ENCODE peak calls at places on chromosome 22, in ten cellular contexts. H is MM.1S, I is WTC11, Z is heart left ventricle, T is neural progenitor cell, E is PC-9, B is fibroblast of pulmonary artery, O is mucosa of descending colon, Q is coronary artery, Y is colonic mucosa. R is an unnamed sample.

GRCh38 chr22:45101828-45102227 is 61.9 kb upstream of the NUP50 start:
- DNase-seq in H (peak), I (peak), Z (peak), T (peak), E (no peak), B (peak), O (peak), Q (no peak), Y (peak), R (no peak)

GRCh38 chr22:50621948-50622722 is 5.8 kb downstream of the ARSA start:
- DNase-seq in H (peak), I (no peak), Z (peak), T (peak), E (no peak), B (no peak), O (peak), Q (no peak), Y (peak), R (no peak)

GRCh38 chr22:38681784-38682335 is at the start of gene TOMM22:
- DNase-seq in H (peak), I (peak), Z (peak), T (peak), E (peak), B (peak), O (peak), Q (peak), Y (peak), R (peak)

GRCh38 chr22:32803020-32803758 is 1.7 kb downstream of the TIMP3 start:
- DNase-seq in H (no peak), I (no peak), Z (no peak), T (peak), E (peak), B (no peak), O (no peak), Q (no peak), Y (no peak), R (no peak)

GRCh38 chr22:43854151-43854785 is 8.0 kb downstream of the SULT4A1 start:
- DNase-seq in H (no peak), I (no peak), Z (peak), T (no peak), E (no peak), B (no peak), O (no peak), Q (peak), Y (no peak), R (no peak)

GRCh38 chr22:17087176-17088131 is 2.7 kb downstream of the IL17RA start:
- DNase-seq in H (peak), I (no peak), Z (peak), T (no peak), E (no peak), B (peak), O (peak), Q (peak), Y (no peak), R (no peak)

GRCh38 chr22:45424241-45424731 is 10.8 kb downstream of the RIBC2 start:
- DNase-seq in H (no peak), I (no peak), Z (no peak), T (no peak), E (peak), B (no peak), O (no peak), Q (peak), Y (no peak), R (peak)

GRCh38 chr22:22988150-22988549 is 82.2 kb upstream of the GNAZ start:
- DNase-seq in H (peak), I (no peak), Z (no peak), T (no peak), E (no peak), B (no peak), O (no peak), Q (no peak), Y (no peak), R (no peak)

GRCh38 chr22:47437110-47437509 is 674.7 kb downstream of the TBC1D22A start:
- DNase-seq in H (no peak), I (no peak), Z (no peak), T (no peak), E (no peak), B (no peak), O (no peak), Q (no peak), Y (no peak), R (no peak)

GRCh38 chr22:29083576-29084566 is 11.0 kb downstream of the KREMEN1 start:
- DNase-seq in H (no peak), I (no peak), Z (no peak), T (no peak), E (no peak), B (no peak), O (no peak), Q (no peak), Y (no peak), R (no peak)

GRCh38 chr22:46897246-46897623 is 134.8 kb downstream of the TBC1D22A start:
- DNase-seq in H (no peak), I (no peak), Z (no peak), T (no peak), E (no peak), B (no peak), O (no peak), Q (no peak), Y (no peak), R (no peak)

GRCh38 chr22:47593911-47594311 is 831.5 kb downstream of the TBC1D22A start:
- DNase-seq in H (no peak), I (no peak), Z (peak), T (no peak), E (no peak), B (no peak), O (no peak), Q (no peak), Y (no peak), R (peak)

GRCh38 chr22:29831186-29831921 is 6.7 kb downstream of the ASCC2 start:
- DNase-seq in H (no peak), I (no peak), Z (no peak), T (no peak), E (no peak), B (no peak), O (no peak), Q (no peak), Y (no peak), R (no peak)

GRCh38 chr22:39263626-39264025 is 18.8 kb upstream of the PDGFB start:
- DNase-seq in H (no peak), I (no peak), Z (no peak), T (no peak), E (no peak), B (no peak), O (no peak), Q (no peak), Y (no peak), R (no peak)

DNA sequence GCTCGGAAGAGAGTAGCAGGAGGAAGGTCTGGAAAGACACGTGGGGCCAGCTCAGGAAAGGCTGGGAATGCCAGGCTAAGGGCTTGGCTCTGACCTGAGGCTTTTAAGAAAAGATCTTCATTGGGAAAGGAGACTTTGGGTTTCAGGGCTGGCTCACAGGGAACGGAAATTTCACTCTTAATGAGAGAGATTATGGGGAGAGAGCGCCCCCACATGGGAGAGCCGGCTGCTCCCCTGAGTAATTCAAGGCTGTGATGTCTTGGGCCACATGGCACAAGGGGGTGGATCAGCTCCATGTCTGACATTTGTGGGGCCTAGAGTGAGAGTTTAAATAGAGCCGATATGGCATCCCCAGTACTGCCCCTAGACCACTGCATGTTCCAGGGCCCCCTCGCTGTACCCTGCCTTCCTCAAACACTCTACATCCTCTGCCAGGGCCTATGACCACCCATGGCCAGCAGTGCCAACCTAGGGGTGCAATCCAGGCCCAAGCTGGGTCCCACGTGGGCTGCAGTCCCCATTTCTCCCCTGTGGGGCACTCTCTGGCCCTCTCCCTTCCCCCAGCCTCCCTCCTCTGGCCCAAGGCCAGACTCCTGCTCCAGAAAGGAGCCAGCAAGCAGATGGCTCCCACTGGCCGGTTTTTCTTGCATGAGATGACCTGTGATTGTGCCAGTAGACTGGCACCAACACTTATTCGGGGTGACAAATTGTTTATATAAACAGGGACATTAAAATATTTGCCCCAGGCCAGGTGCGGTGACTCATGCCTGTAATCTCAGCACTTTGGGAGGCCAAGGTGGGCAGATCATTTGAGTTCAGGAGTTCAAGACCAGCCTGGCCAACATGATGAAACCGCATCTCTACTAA is 75.2 kb downstream of the ISX start:
- DNase-seq in H (no peak), I (peak), Z (no peak), T (peak), E (peak), B (no peak), O (peak), Q (no peak), Y (peak), R (no peak)
- TF ChIP-seq CTCF in H (peak), I (peak), Z (no peak), T (peak), E (peak), B (no peak), O (peak), Q (no peak), Y (peak), R (no peak)

GRCh38 chr22:49494555-49494954 is 333.1 kb downstream of the BRD1 start:
- DNase-seq in H (no peak), I (no peak), Z (no peak), T (no peak), E (no peak), B (no peak), O (no peak), Q (peak), Y (no peak), R (peak)

GRCh38 chr22:49492308-49492707 is 335.4 kb downstream of the BRD1 start:
- DNase-seq in H (no peak), I (no peak), Z (no peak), T (no peak), E (no peak), B (no peak), O (no peak), Q (peak), Y (no peak), R (no peak)

GRCh38 chr22:49491221-49491635 is 336.4 kb downstream of the BRD1 start:
- DNase-seq in H (no peak), I (no peak), Z (no peak), T (no peak), E (no peak), B (no peak), O (no peak), Q (no peak), Y (no peak), R (no peak)

GRCh38 chr22:49491726-49492125 is 335.9 kb downstream of the BRD1 start:
- DNase-seq in H (no peak), I (no peak), Z (no peak), T (no peak), E (no peak), B (no peak), O (no peak), Q (peak), Y (no peak), R (no peak)

DNA sequence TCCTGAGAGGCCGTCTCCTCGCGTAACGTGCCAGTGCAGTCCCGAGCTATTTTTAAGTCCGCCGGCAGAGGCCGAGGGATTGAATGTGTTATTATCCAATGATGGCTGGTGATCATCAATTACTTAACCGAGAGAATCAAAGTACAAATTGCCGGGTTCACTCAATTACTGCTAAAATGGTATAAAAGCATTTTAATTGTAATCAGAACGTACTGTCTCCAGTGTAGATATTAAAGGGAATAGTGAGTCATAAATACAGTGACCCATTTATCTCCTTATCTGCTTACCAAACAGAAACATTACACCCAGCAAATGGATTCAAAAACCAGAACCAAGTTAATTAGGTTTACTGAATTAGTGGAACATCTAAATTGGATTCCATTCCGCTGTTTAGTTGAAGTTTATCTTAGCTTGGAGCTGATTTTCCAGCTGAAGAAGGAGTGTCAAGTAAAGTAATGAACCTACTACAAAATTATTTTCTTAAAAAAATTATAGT is 334.9 kb downstream of the BRD1 start:
- DNase-seq in H (no peak), I (no peak), Z (no peak), T (no peak), E (no peak), B (no peak), O (no peak), Q (no peak), Y (no peak), R (no peak)
- TF ChIP-seq CTCF in H (no peak), I (no peak), Z (no peak), T (no peak), E (no peak), B (no peak), O (no peak), Q (no peak), Y (no peak), R (no peak)

DNA sequence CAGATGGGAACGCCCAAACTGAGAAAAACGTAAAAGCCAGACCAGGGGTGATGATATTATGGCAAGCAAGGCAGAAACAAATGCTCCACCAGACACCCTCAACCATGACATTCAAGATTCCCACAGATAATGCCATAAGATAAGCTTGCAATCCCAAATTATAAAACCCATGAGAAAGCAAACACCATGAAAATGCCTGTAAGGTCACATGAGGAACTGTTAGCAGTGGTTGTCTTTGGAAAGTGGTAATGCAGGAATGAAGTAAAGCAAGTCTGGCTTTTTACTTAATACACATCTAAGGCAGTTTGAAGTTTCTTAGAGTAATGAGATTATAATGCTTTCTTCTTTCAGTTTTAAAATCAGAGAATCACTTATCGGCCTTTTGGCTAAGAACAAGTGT is 111.0 kb downstream of the MN1 start:
- DNase-seq in H (no peak), I (no peak), Z (no peak), T (no peak), E (peak), B (no peak), O (no peak), Q (no peak), Y (no peak), R (no peak)
- TF ChIP-seq CTCF in H (no peak), I (no peak), Z (no peak), T (no peak), E (no peak), B (no peak), O (no peak), Q (no peak), Y (no peak), R (no peak)

DNA sequence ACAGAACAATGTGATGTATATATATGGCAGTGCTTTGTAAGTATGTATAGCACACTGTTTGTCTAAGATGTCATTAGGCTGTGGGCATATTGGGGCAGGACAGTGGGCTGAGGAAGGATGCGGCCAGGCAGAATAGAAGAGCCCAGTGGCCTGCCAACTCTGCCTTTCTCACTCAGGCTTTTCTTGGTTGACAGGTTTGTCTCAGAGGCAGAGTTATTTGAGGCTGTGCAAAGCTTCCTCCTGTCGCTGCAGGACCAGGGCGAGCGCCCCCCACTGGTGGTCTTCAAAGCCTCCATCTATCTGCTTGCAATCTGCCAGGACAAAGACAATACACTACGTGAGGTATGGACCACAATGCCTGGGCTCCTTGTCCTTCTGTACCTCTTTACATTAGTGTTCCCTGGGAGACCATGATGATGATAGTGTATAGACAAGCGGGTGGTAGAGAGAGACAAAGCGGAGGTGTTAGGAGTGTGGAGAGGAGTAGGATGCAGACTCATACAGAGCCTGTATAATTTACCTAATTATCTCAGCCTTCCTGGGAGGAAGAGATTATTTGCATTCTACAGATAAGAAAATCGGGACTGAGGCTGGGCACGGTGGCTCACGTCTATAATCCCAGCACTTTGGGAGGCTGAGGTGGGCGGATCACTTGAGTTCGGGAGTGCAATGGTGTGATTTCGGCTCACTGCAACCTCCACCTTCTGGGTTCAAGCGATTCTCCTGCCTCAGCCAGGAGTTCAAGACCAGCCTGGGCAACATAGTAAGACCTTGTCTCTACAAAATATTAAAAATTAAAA is 37.3 kb upstream of the CCDC134 start:
- DNase-seq in H (peak), I (peak), Z (no peak), T (peak), E (no peak), B (peak), O (peak), Q (no peak), Y (peak), R (no peak)
- TF ChIP-seq CTCF in H (peak), I (peak), Z (no peak), T (peak), E (peak), B (peak), O (no peak), Q (no peak), Y (no peak), R (peak)

GRCh38 chr22:31496007-31496734 is at the start of gene SFI1:
- DNase-seq in H (peak), I (peak), Z (peak), T (peak), E (peak), B (peak), O (peak), Q (peak), Y (peak), R (peak)
- TF ChIP-seq CTCF in H (peak), I (no peak), Z (peak), T (peak), E (no peak), B (peak), O (no peak), Q (no peak), Y (no peak), R (peak)

GRCh38 chr22:19559324-19559811 is 35.2 kb upstream of the CLDN5 start:
- DNase-seq in H (no peak), I (peak), Z (no peak), T (no peak), E (no peak), B (no peak), O (no peak), Q (no peak), Y (no peak), R (no peak)
- TF ChIP-seq CTCF in H (no peak), I (no peak), Z (no peak), T (no peak), E (no peak), B (no peak), O (no peak), Q (no peak), Y (no peak), R (no peak)

R was measured in osteocyte.